ENCODE peak calls at places on chromosomes 2 and 18, in ten cellular contexts. W is AG08396; Z is WTC11; K is activated effector memory CD4-positive, alpha-beta T cell treated with Interleukin-2 at 50 U/mL for 16 hours; M is stimulated activated naive CD8-positive, alpha-beta T cell treated with anti-CD3 and anti-CD28 coated beads, Interleukin-15, Interleukin-2, amounts not matched to agents 100 U/mL and 50 U/mL, for 24 hours; I is H4; T is activated T-cell treated with anti-CD3 and anti-CD28 coated beads for 48 hours; U is psoas muscle; A is stimulated activated CD8-positive, alpha-beta memory T cell treated with anti-CD3 and anti-CD28 coated beads, Interleukin-15, amount 100 ng/mL, for 24 hours; G is stimulated activated CD4-positive, alpha-beta T cell treated with anti-CD3 and anti-CD28 coated beads, Interleukin-2, amount 100 ng/mL, for 24 hours. F is an unnamed sample.

GRCh38 chr2:43133708-43134570 is 92.5 kb downstream of the ZFP36L2 start:
- DNase-seq in T (peak), U (no peak), K (peak), M (peak), G (peak), A (no peak), W (no peak), Z (no peak), I (no peak), F (peak)

GRCh38 chr2:231923951-231924888 is 2.0 kb downstream of the NPPC start:
- DNase-seq in G (no peak), I (no peak), A (no peak), K (no peak), T (no peak), M (no peak), W (no peak), Z (no peak), U (no peak), F (no peak)

GRCh38 chr2:198283149-198283548 is 478.8 kb downstream of the PLCL1 start:
- DNase-seq in K (no peak), I (no peak), G (no peak), Z (no peak), T (no peak), A (no peak), U (no peak), M (no peak), W (no peak), F (no peak)

GRCh38 chr2:39154944-39155343 is 34.1 kb upstream of the SOS1 start:
- DNase-seq in T (no peak), K (no peak), A (no peak), M (no peak), G (no peak), U (no peak), I (no peak), W (no peak), Z (no peak), F (no peak)

GRCh38 chr2:225431387-225431786 is 31.9 kb downstream of the NYAP2 start:
- DNase-seq in T (no peak), I (no peak), Z (no peak), G (no peak), W (no peak), M (no peak), A (no peak), U (no peak), K (no peak), F (no peak)

GRCh38 chr2:36368438-36368837 is 12.9 kb downstream of the CRIM1 start:
- DNase-seq in M (no peak), I (no peak), W (no peak), A (no peak), Z (no peak), U (no peak), T (no peak), G (no peak), K (no peak), F (no peak)

GRCh38 chr2:207133862-207134519 is 31.8 kb downstream of the KLF7 start:
- DNase-seq in K (no peak), G (no peak), M (no peak), I (peak), A (no peak), T (no peak), W (peak), U (peak), Z (no peak), F (no peak)

GRCh38 chr18:37720706-37721105 is 155.1 kb upstream of the CELF4 start:
- DNase-seq in K (no peak), A (no peak), M (no peak), I (no peak), T (no peak), G (no peak), U (no peak), W (no peak), Z (no peak), F (no peak)

GRCh38 chr2:128524183-128524582 is 205.5 kb upstream of the HS6ST1 start:
- DNase-seq in M (no peak), G (no peak), I (no peak), U (no peak), T (no peak), W (no peak), A (no peak), Z (no peak), K (no peak), F (no peak)

GRCh38 chr2:112472547-112473263 is 9.3 kb upstream of the TTL start:
- DNase-seq in U (no peak), K (no peak), I (no peak), T (no peak), G (no peak), A (no peak), M (no peak), W (no peak), Z (no peak), F (no peak)

GRCh38 chr18:32152705-32153448 is 37.0 kb upstream of the MEP1B start:
- DNase-seq in G (no peak), M (no peak), U (no peak), I (no peak), Z (no peak), W (no peak), K (no peak), A (no peak), T (no peak), F (no peak)

GRCh38 chr2:118130385-118130784 is 42.1 kb downstream of the INSIG2 start:
- DNase-seq in G (no peak), U (no peak), Z (no peak), W (no peak), I (no peak), A (no peak), K (no peak), M (no peak), T (no peak), F (no peak)

GRCh38 chr18:79681484-79682387 is 2.1 kb downstream of the CTDP1 start:
- DNase-seq in Z (no peak), T (peak), G (peak), U (no peak), M (peak), W (no peak), K (peak), A (no peak), I (no peak), F (no peak)

GRCh38 chr2:232592687-232593407 is 40.6 kb upstream of the EFHD1 start:
- DNase-seq in K (no peak), I (peak), W (peak), T (no peak), U (no peak), G (no peak), M (no peak), A (no peak), Z (no peak), F (no peak)

GRCh38 chr2:222797308-222797707 is 63.5 kb upstream of the ACSL3 start:
- DNase-seq in G (no peak), T (no peak), K (no peak), U (no peak), M (no peak), I (no peak), Z (no peak), A (no peak), W (peak), F (no peak)

GRCh38 chr2:133264951-133265949 is 303.0 kb downstream of the NCKAP5 start:
- DNase-seq in G (no peak), A (no peak), M (no peak), U (peak), W (peak), I (no peak), Z (peak), T (no peak), K (no peak), F (no peak)

GRCh38 chr2:147390475-147390874 is 454.4 kb upstream of the ACVR2A start:
- DNase-seq in W (no peak), A (no peak), G (no peak), Z (no peak), K (no peak), U (no peak), T (no peak), M (no peak), I (no peak), F (no peak)

GRCh38 chr2:120675460-120676130 is 60.1 kb upstream of the GLI2 start:
- DNase-seq in K (no peak), U (peak), W (peak), Z (peak), A (no peak), T (peak), G (peak), M (peak), I (peak), F (peak)

F was measured in stimulated activated naive B cell treated with anti-CD40 and anti-IgM and Interleukin-4, amounts not matched to agents 10 μg/mL and 1 μg/mL and 100 μg/mL, for 72 hours.